ENCODE peak calls at places on chromosome 2, in seven cellular contexts. M is endothelial cell; S is GM12878; E is lung; Z is fibroblast of lung; H is body of pancreas; I is CD8-positive, alpha-beta T cell. C is an unnamed sample.

GRCh38 chr2:136015688-136016087 is 30.3 kb upstream of the DARS1 start:
- DNase-seq in M (no peak), S (no peak), E (no peak), Z (no peak), H (no peak), I (no peak), C (no peak)

GRCh38 chr2:27489118-27489497 is 435 bp downstream of the IFT172 start:
- DNase-seq in M (peak), S (no peak), E (no peak), Z (peak), H (no peak), I (peak), C (no peak)

GRCh38 chr2:216413882-216414281 is 1.6 kb downstream of the SMARCAL1 start:
- DNase-seq in M (no peak), S (no peak), E (no peak), Z (no peak), H (no peak), I (no peak), C (no peak)

GRCh38 chr2:230668184-230668938 is 44.3 kb upstream of the CAB39 start:
- DNase-seq in M (no peak), S (peak), E (peak), Z (peak), H (no peak), I (no peak), C (no peak)

GRCh38 chr2:60262178-60262577 is 291.3 kb downstream of the BCL11A start:
- DNase-seq in M (no peak), S (no peak), E (no peak), Z (no peak), H (no peak), I (no peak), C (no peak)

GRCh38 chr2:208285853-208286252 is 19.8 kb downstream of the PIKFYVE start:
- DNase-seq in M (no peak), S (no peak), E (no peak), Z (no peak), H (no peak), I (no peak), C (no peak)

GRCh38 chr2:8509613-8510012 is 172.2 kb upstream of the ID2 start:
- DNase-seq in M (no peak), S (no peak), E (no peak), Z (no peak), H (no peak), I (no peak), C (no peak)

GRCh38 chr2:151827564-151828142 is 568 bp downstream of the ARL5A start:
- DNase-seq in M (peak), S (no peak), E (no peak), Z (peak), H (peak), I (no peak), C (no peak)

GRCh38 chr2:224343226-224343625 is 58.7 kb downstream of the FAM124B start:
- DNase-seq in M (no peak), S (no peak), E (no peak), Z (peak), H (no peak), I (no peak), C (no peak)

GRCh38 chr2:63819765-63820717 is 21.7 kb upstream of the UGP2 start:
- DNase-seq in M (no peak), S (no peak), E (no peak), Z (no peak), H (peak), I (no peak), C (no peak)

GRCh38 chr2:65299246-65299645 is 71.6 kb downstream of the ACTR2 start:
- DNase-seq in M (no peak), S (no peak), E (no peak), Z (peak), H (no peak), I (peak), C (no peak)

GRCh38 chr2:120013569-120014223 is 819 bp downstream of the EPB41L5 start:
- DNase-seq in M (no peak), S (no peak), E (no peak), Z (peak), H (peak), I (no peak), C (no peak)

GRCh38 chr2:98445167-98445522 is 487 bp downstream of the INPP4A start:
- DNase-seq in M (no peak), S (no peak), E (no peak), Z (peak), H (no peak), I (peak), C (no peak)

DNA sequence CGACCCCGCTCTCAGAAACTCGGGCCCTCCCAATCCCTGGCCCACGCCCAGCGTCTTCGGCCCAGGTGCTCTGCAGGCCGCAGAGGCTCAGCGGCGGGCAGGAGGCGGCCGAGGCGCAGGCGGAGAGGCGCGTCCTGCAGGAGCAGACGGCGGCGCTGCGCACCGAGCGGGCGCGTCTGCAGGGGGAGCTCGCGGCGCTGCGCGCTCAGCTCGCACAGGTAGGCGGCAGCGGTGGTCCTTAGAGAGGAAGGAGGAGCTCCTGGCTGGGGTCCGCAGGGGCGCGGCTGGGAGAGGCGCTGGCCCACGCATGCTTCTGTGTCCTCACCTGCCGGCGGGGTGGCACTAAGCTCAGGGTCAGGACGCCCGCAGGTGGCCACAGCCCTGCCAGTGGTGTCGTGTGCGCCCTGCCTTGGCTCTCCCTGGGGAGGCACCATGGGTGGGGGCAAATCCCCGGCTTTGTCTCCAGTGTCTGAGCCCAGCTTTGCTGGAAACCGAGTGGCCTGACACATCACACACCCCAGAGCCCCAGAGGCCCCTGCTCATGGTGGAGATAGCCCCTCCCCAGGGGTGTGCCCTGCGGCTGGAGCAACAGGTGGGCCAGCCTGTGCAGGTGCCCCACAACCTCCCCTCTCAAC is 14.9 kb upstream of the SNED1 start:
- DNase-seq in M (peak), S (no peak), E (no peak), Z (peak), H (peak), I (peak), C (no peak)
- TF ChIP-seq CTCF in M (peak), S (peak), E (peak), Z (peak), H (peak), I (peak), C (peak)

GRCh38 chr2:206049387-206049786 is 36.6 kb downstream of the INO80D start:
- DNase-seq in M (no peak), S (no peak), E (no peak), Z (no peak), H (no peak), I (no peak), C (no peak)
- TF ChIP-seq CTCF in M (no peak), S (no peak), E (no peak), Z (no peak), H (no peak), I (no peak), C (no peak)

GRCh38 chr2:15913146-15913545 is 27.2 kb upstream of the MYCN start:
- DNase-seq in M (no peak), S (no peak), E (no peak), Z (no peak), H (no peak), I (no peak), C (no peak)
- TF ChIP-seq CTCF in M (no peak), S (no peak), E (no peak), Z (no peak), H (no peak), I (no peak), C (no peak)

GRCh38 chr2:84526562-84526961 is 10.3 kb downstream of the DNAH6 start:
- DNase-seq in M (no peak), S (no peak), E (no peak), Z (peak), H (no peak), I (no peak), C (no peak)
- TF ChIP-seq CTCF in M (no peak), S (no peak), E (no peak), Z (peak), H (no peak), I (no peak), C (no peak)